ENCODE peak calls at places on chromosomes 7 and 10, in seven cellular contexts. One of them, this sample, is unnamed.

GRCh38 chr10:53403688-53404087 is 631.1 kb upstream of the MBL2 start:
- DNase-seq in H7: no peak
- DNase-seq in prostate gland: peak; percentile 7
- DNase-seq in lung: peak; percentile 39
- DNase-seq in progenitor cell of endocrine pancreas: no peak
- DNase-seq in NCI-H1930: no peak
- DNase-seq in stimulated activated CD8-positive, alpha-beta memory T cell treated with anti-CD3 and anti-CD28 coated beads, Interleukin-4, amount 100 ng/mL, for 4 hours: no peak
- DNase-seq in this sample: no peak

GRCh38 chr7:99525713-99526440 is 21.4 kb downstream of the ZKSCAN5 start:
- DNase-seq in progenitor cell of endocrine pancreas: no peak
- DNase-seq in NCI-H1930: no peak
- DNase-seq in prostate gland: no peak
- DNase-seq in H7: peak; percentile 28
- DNase-seq in stimulated activated CD8-positive, alpha-beta memory T cell treated with anti-CD3 and anti-CD28 coated beads, Interleukin-4, amount 100 ng/mL, for 4 hours: no peak
- DNase-seq in lung: no peak
- DNase-seq in this sample: no peak

GRCh38 chr10:3095373-3096139 is 28.2 kb downstream of the PFKP start:
- DNase-seq in stimulated activated CD8-positive, alpha-beta memory T cell treated with anti-CD3 and anti-CD28 coated beads, Interleukin-4, amount 100 ng/mL, for 4 hours: peak; percentile 29
- DNase-seq in lung: peak; percentile 51
- DNase-seq in H7: no peak
- DNase-seq in progenitor cell of endocrine pancreas: no peak
- DNase-seq in NCI-H1930: no peak
- DNase-seq in prostate gland: peak; percentile 53
- DNase-seq in this sample: peak; percentile 89

GRCh38 chr7:111224354-111225231 is 133.7 kb downstream of the LRRN3 start:
- DNase-seq in progenitor cell of endocrine pancreas: no peak
- DNase-seq in H7: no peak
- DNase-seq in stimulated activated CD8-positive, alpha-beta memory T cell treated with anti-CD3 and anti-CD28 coated beads, Interleukin-4, amount 100 ng/mL, for 4 hours: no peak
- DNase-seq in lung: no peak
- DNase-seq in NCI-H1930: no peak
- DNase-seq in prostate gland: no peak
- DNase-seq in this sample: no peak

GRCh38 chr7:43645699-43646226 is 62.9 kb downstream of the STK17A start:
- DNase-seq in NCI-H1930: no peak
- DNase-seq in progenitor cell of endocrine pancreas: no peak
- DNase-seq in lung: no peak
- DNase-seq in H7: no peak
- DNase-seq in stimulated activated CD8-positive, alpha-beta memory T cell treated with anti-CD3 and anti-CD28 coated beads, Interleukin-4, amount 100 ng/mL, for 4 hours: no peak
- DNase-seq in prostate gland: no peak
- DNase-seq in this sample: peak; percentile 18

GRCh38 chr7:157488326-157488725 is 151.5 kb downstream of the DNAJB6 start:
- DNase-seq in prostate gland: no peak
- DNase-seq in lung: no peak
- DNase-seq in stimulated activated CD8-positive, alpha-beta memory T cell treated with anti-CD3 and anti-CD28 coated beads, Interleukin-4, amount 100 ng/mL, for 4 hours: no peak
- DNase-seq in H7: no peak
- DNase-seq in NCI-H1930: no peak
- DNase-seq in progenitor cell of endocrine pancreas: no peak
- DNase-seq in this sample: no peak

GRCh38 chr7:93171606-93172226 is 23.5 kb upstream of the SAMD9L start:
- DNase-seq in NCI-H1930: no peak
- DNase-seq in H7: no peak
- DNase-seq in progenitor cell of endocrine pancreas: no peak
- DNase-seq in stimulated activated CD8-positive, alpha-beta memory T cell treated with anti-CD3 and anti-CD28 coated beads, Interleukin-4, amount 100 ng/mL, for 4 hours: no peak
- DNase-seq in prostate gland: no peak
- DNase-seq in lung: no peak
- DNase-seq in this sample: no peak

GRCh38 chr10:61389887-61390286 is 63.3 kb downstream of the TMEM26 start:
- DNase-seq in stimulated activated CD8-positive, alpha-beta memory T cell treated with anti-CD3 and anti-CD28 coated beads, Interleukin-4, amount 100 ng/mL, for 4 hours: no peak
- DNase-seq in NCI-H1930: no peak
- DNase-seq in prostate gland: no peak
- DNase-seq in lung: no peak
- DNase-seq in progenitor cell of endocrine pancreas: no peak
- DNase-seq in H7: no peak
- DNase-seq in this sample: peak; percentile 93

GRCh38 chr10:30750971-30751677 is 121.6 kb upstream of the LYZL2 start:
- DNase-seq in prostate gland: no peak
- DNase-seq in lung: no peak
- DNase-seq in NCI-H1930: no peak
- DNase-seq in H7: no peak
- DNase-seq in progenitor cell of endocrine pancreas: no peak
- DNase-seq in stimulated activated CD8-positive, alpha-beta memory T cell treated with anti-CD3 and anti-CD28 coated beads, Interleukin-4, amount 100 ng/mL, for 4 hours: no peak
- DNase-seq in this sample: no peak

GRCh38 chr7:17095001-17095574 is 203.4 kb upstream of the AHR start:
- DNase-seq in lung: no peak
- DNase-seq in progenitor cell of endocrine pancreas: no peak
- DNase-seq in NCI-H1930: peak; percentile 4
- DNase-seq in H7: no peak
- DNase-seq in stimulated activated CD8-positive, alpha-beta memory T cell treated with anti-CD3 and anti-CD28 coated beads, Interleukin-4, amount 100 ng/mL, for 4 hours: no peak
- DNase-seq in prostate gland: peak; percentile 93
- DNase-seq in this sample: no peak

GRCh38 chr7:30330134-30331111 is 46.0 kb downstream of the ZNRF2 start:
- DNase-seq in lung: no peak
- DNase-seq in H7: no peak
- DNase-seq in stimulated activated CD8-positive, alpha-beta memory T cell treated with anti-CD3 and anti-CD28 coated beads, Interleukin-4, amount 100 ng/mL, for 4 hours: no peak
- DNase-seq in NCI-H1930: no peak
- DNase-seq in prostate gland: no peak
- DNase-seq in progenitor cell of endocrine pancreas: no peak
- DNase-seq in this sample: peak; percentile 91

GRCh38 chr7:25950488-25951413 is 201.2 kb upstream of the NFE2L3 start:
- DNase-seq in prostate gland: peak; percentile 97
- DNase-seq in progenitor cell of endocrine pancreas: peak; percentile 92
- DNase-seq in lung: peak; percentile 95
- DNase-seq in NCI-H1930: peak; percentile 88
- DNase-seq in H7: peak; percentile 97
- DNase-seq in stimulated activated CD8-positive, alpha-beta memory T cell treated with anti-CD3 and anti-CD28 coated beads, Interleukin-4, amount 100 ng/mL, for 4 hours: peak; percentile 74
- DNase-seq in this sample: peak; percentile 91

GRCh38 chr7:151736403-151736909 is 140.5 kb downstream of the PRKAG2 start:
- DNase-seq in lung: peak; percentile 59
- DNase-seq in progenitor cell of endocrine pancreas: no peak
- DNase-seq in H7: peak; percentile 83
- DNase-seq in NCI-H1930: peak; percentile 10
- DNase-seq in prostate gland: peak; percentile 74
- DNase-seq in stimulated activated CD8-positive, alpha-beta memory T cell treated with anti-CD3 and anti-CD28 coated beads, Interleukin-4, amount 100 ng/mL, for 4 hours: no peak
- DNase-seq in this sample: no peak

GRCh38 chr7:80499350-80499955 is 12.4 kb downstream of the GNAT3 start:
- DNase-seq in prostate gland: no peak
- DNase-seq in lung: peak; percentile 61
- DNase-seq in H7: no peak
- DNase-seq in NCI-H1930: no peak
- DNase-seq in progenitor cell of endocrine pancreas: no peak
- DNase-seq in stimulated activated CD8-positive, alpha-beta memory T cell treated with anti-CD3 and anti-CD28 coated beads, Interleukin-4, amount 100 ng/mL, for 4 hours: no peak
- DNase-seq in this sample: no peak

GRCh38 chr7:29019275-29019820 is 61.2 kb upstream of the TRIL start:
- DNase-seq in progenitor cell of endocrine pancreas: no peak
- DNase-seq in NCI-H1930: no peak
- DNase-seq in stimulated activated CD8-positive, alpha-beta memory T cell treated with anti-CD3 and anti-CD28 coated beads, Interleukin-4, amount 100 ng/mL, for 4 hours: no peak
- DNase-seq in lung: no peak
- DNase-seq in prostate gland: no peak
- DNase-seq in H7: no peak
- DNase-seq in this sample: no peak

GRCh38 chr7:85426487-85426960 is 239.7 kb upstream of the SEMA3D start:
- DNase-seq in prostate gland: no peak
- DNase-seq in NCI-H1930: no peak
- DNase-seq in progenitor cell of endocrine pancreas: no peak
- DNase-seq in stimulated activated CD8-positive, alpha-beta memory T cell treated with anti-CD3 and anti-CD28 coated beads, Interleukin-4, amount 100 ng/mL, for 4 hours: no peak
- DNase-seq in lung: peak; percentile 43
- DNase-seq in H7: no peak
- DNase-seq in this sample: no peak

GRCh38 chr7:81744389-81744788 is 25.5 kb downstream of the HGF start:
- DNase-seq in NCI-H1930: no peak
- DNase-seq in prostate gland: no peak
- DNase-seq in lung: no peak
- DNase-seq in stimulated activated CD8-positive, alpha-beta memory T cell treated with anti-CD3 and anti-CD28 coated beads, Interleukin-4, amount 100 ng/mL, for 4 hours: no peak
- DNase-seq in progenitor cell of endocrine pancreas: no peak
- DNase-seq in H7: no peak
- DNase-seq in this sample: no peak

This sample was measured in MV-4-11.